ENCODE peak calls at places on chromosome 1, in six cellular contexts. A, G, U, H, S and X are unnamed samples.

GRCh38 chr1:173249349-173249748 is 42.2 kb upstream of the TNFSF4 start:
- DNase-seq in A (no peak), G (no peak), U (no peak), H (no peak), S (no peak), X (no peak)

GRCh38 chr1:37892151-37893047 is 33.0 kb upstream of the MTF1 start:
- DNase-seq in A (no peak), G (peak), U (no peak), H (peak), S (no peak), X (no peak)

GRCh38 chr1:1213153-1213918 is 617 bp downstream of the TNFRSF4 start:
- DNase-seq in A (no peak), G (no peak), U (peak), H (no peak), S (no peak), X (no peak)

GRCh38 chr1:12302798-12303447 is 73.1 kb downstream of the VPS13D start:
- DNase-seq in A (no peak), G (no peak), U (no peak), H (no peak), S (no peak), X (no peak)

GRCh38 chr1:171457412-171457811 is 27.9 kb upstream of the PRRC2C start:
- DNase-seq in A (no peak), G (no peak), U (peak), H (no peak), S (no peak), X (no peak)

GRCh38 chr1:14945132-14946010 is 208.2 kb upstream of the TMEM51 start:
- DNase-seq in A (peak), G (peak), U (peak), H (peak), S (no peak), X (peak)

GRCh38 chr1:199157494-199157893 is 518.7 kb downstream of the PTPRC start:
- DNase-seq in A (peak), G (peak), U (no peak), H (no peak), S (no peak), X (no peak)

GRCh38 chr1:221316491-221317056 is 425.3 kb downstream of the DUSP10 start:
- DNase-seq in A (no peak), G (peak), U (no peak), H (no peak), S (no peak), X (no peak)

GRCh38 chr1:231918239-231919015 is 291.8 kb downstream of the DISC1 start:
- DNase-seq in A (peak), G (peak), U (no peak), H (peak), S (no peak), X (no peak)

GRCh38 chr1:32303997-32304622 is 12.2 kb downstream of the HDAC1 start:
- DNase-seq in A (no peak), G (peak), U (no peak), H (peak), S (no peak), X (no peak)

GRCh38 chr1:228884196-228884595 is 148.9 kb downstream of the RHOU start:
- DNase-seq in A (no peak), G (no peak), U (no peak), H (no peak), S (no peak), X (no peak)

GRCh38 chr1:70436617-70437236 is 25.7 kb downstream of the CTH start:
- DNase-seq in A (no peak), G (no peak), U (peak), H (no peak), S (no peak), X (no peak)

GRCh38 chr1:177589166-177589565 is 380.7 kb downstream of the SEC16B start:
- DNase-seq in A (no peak), G (no peak), U (no peak), H (no peak), S (peak), X (no peak)

GRCh38 chr1:163036661-163037060 is 32.5 kb upstream of the RGS4 start:
- DNase-seq in A (no peak), G (peak), U (no peak), H (peak), S (no peak), X (no peak)

GRCh38 chr1:194598098-194598497 is 1411.7 kb upstream of the B3GALT2 start:
- DNase-seq in A (no peak), G (no peak), U (no peak), H (no peak), S (no peak), X (no peak)

GRCh38 chr1:237091691-237092090 is 49.7 kb downstream of the RYR2 start:
- DNase-seq in A (no peak), G (no peak), U (no peak), H (no peak), S (no peak), X (no peak)

GRCh38 chr1:85151446-85151845 is 49.4 kb downstream of the SYDE2 start:
- DNase-seq in A (no peak), G (no peak), U (no peak), H (no peak), S (no peak), X (no peak)

GRCh38 chr1:6513296-6513928 is 21.9 kb upstream of the PLEKHG5 start:
- DNase-seq in A (no peak), G (no peak), U (no peak), H (no peak), S (no peak), X (no peak)

GRCh38 chr1:170711682-170712081 is 47.8 kb downstream of the PRRX1 start:
- DNase-seq in A (no peak), G (peak), U (no peak), H (peak), S (no peak), X (peak)

GRCh38 chr1:85295006-85295431 is 18.6 kb upstream of the BCL10 start:
- DNase-seq in A (no peak), G (peak), U (peak), H (no peak), S (no peak), X (no peak)

GRCh38 chr1:9605946-9606455 is 17.3 kb downstream of the TMEM201 start:
- DNase-seq in A (no peak), G (no peak), U (no peak), H (no peak), S (no peak), X (no peak)

GRCh38 chr1:2483970-2484369 is 7.9 kb downstream of the PLCH2 start:
- DNase-seq in A (no peak), G (no peak), U (no peak), H (no peak), S (no peak), X (no peak)

GRCh38 chr1:233368106-233368783 is 40.7 kb downstream of the MAP3K21 start:
- DNase-seq in A (no peak), G (peak), U (no peak), H (no peak), S (no peak), X (no peak)

GRCh38 chr1:21913258-21913657 is 23.9 kb downstream of the HSPG2 start:
- DNase-seq in A (no peak), G (no peak), U (peak), H (no peak), S (no peak), X (no peak)

GRCh38 chr1:61692155-61692783 is 32.7 kb downstream of the TM2D1 start:
- DNase-seq in A (no peak), G (peak), U (peak), H (peak), S (no peak), X (peak)

GRCh38 chr1:3864884-3865283 is 7.6 kb downstream of the DFFB start:
- DNase-seq in A (no peak), G (no peak), U (no peak), H (no peak), S (no peak), X (no peak)

GRCh38 chr1:246121533-246121932 is 385.5 kb downstream of the SMYD3 start:
- DNase-seq in A (no peak), G (peak), U (peak), H (no peak), S (no peak), X (no peak)